ENCODE peak calls at places on chromosomes 16 and 17, in four cellular contexts. U, M, A and O are unnamed samples.

GRCh38 chr16:28098959-28099945 is 35.7 kb upstream of the GSG1L start:
- DNase-seq in U (no peak), M (no peak), A (no peak), O (no peak)

GRCh38 chr17:3917391-3917931 is 1.2 kb upstream of the P2RX1 start:
- DNase-seq in M (no peak), U (no peak), A (no peak), O (no peak)

GRCh38 chr16:56708821-56709685 is 20.9 kb upstream of the NUP93 start:
- DNase-seq in A (no peak), M (no peak), U (no peak), O (no peak)

GRCh38 chr16:86232496-86232895 is 277.8 kb upstream of the FOXF1 start:
- DNase-seq in M (no peak), U (no peak), A (no peak), O (no peak)

GRCh38 chr17:20218231-20218630 is 209.1 kb downstream of the SPECC1 start:
- DNase-seq in M (no peak), U (no peak), A (no peak), O (no peak)

GRCh38 chr17:70919241-70919640 is 749.9 kb downstream of the KCNJ2 start:
- DNase-seq in A (no peak), M (no peak), U (no peak), O (no peak)

GRCh38 chr16:81448154-81449131 is 3.8 kb downstream of the CMIP start:
- DNase-seq in A (no peak), M (no peak), U (no peak), O (no peak)

GRCh38 chr17:77640242-77640641 is 318.3 kb upstream of the TNRC6C start:
- DNase-seq in U (no peak), A (no peak), M (no peak), O (no peak)

GRCh38 chr17:41957058-41957868 is 9.3 kb upstream of the CNP start:
- DNase-seq in U (no peak), A (no peak), M (peak), O (no peak)

GRCh38 chr16:4544483-4544882 is 5.9 kb upstream of the CDIP1 start:
- DNase-seq in M (no peak), A (no peak), U (no peak), O (no peak)

GRCh38 chr17:79948406-79948917 is 87.2 kb downstream of the TBC1D16 start:
- DNase-seq in M (no peak), U (no peak), A (no peak), O (no peak)

GRCh38 chr17:83200746-83201145 is 121.3 kb downstream of the METRNL start:
- DNase-seq in M (no peak), A (no peak), U (no peak), O (no peak)

GRCh38 chr17:73798111-73798748 is 154.0 kb upstream of the SDK2 start:
- DNase-seq in U (no peak), M (no peak), A (no peak), O (no peak)

GRCh38 chr17:73286863-73287296 is 24.9 kb downstream of the CDC42EP4 start:
- DNase-seq in U (no peak), M (no peak), A (no peak), O (no peak)

GRCh38 chr16:89187337-89188063 is 12.8 kb downstream of the SLC22A31 start:
- DNase-seq in M (no peak), A (peak), U (no peak), O (no peak)

GRCh38 chr17:8057691-8058114 is 18.8 kb downstream of the ALOX15B start:
- DNase-seq in U (peak), A (peak), M (peak), O (peak)

GRCh38 chr17:83193336-83194188 is 114.2 kb downstream of the METRNL start:
- DNase-seq in M (no peak), A (no peak), U (no peak), O (no peak)

GRCh38 chr17:2796164-2797140 is at the start of gene RAP1GAP2:
- DNase-seq in U (peak), A (no peak), M (no peak), O (no peak)

GRCh38 chr17:79792984-79793923 is 3.6 kb downstream of the CBX8 start:
- DNase-seq in U (no peak), A (no peak), M (no peak), O (no peak)

GRCh38 chr16:4580245-4580644 is 24.1 kb downstream of the C16orf96 start:
- DNase-seq in M (no peak), A (no peak), U (no peak), O (no peak)

GRCh38 chr16:10976663-10977062 is 32.3 kb downstream of the CLEC16A start:
- DNase-seq in A (no peak), M (no peak), U (no peak), O (no peak)

GRCh38 chr17:336110-337021 is 16.2 kb downstream of the RPH3AL start:
- DNase-seq in A (no peak), M (no peak), U (no peak), O (no peak)

GRCh38 chr16:68370921-68371651 is 60.3 kb downstream of the PRMT7 start:
- DNase-seq in M (no peak), A (no peak), U (no peak), O (no peak)

GRCh38 chr17:57584050-57584551 is 161.0 kb downstream of the CCDC182 start:
- DNase-seq in M (no peak), A (no peak), U (no peak), O (no peak)

GRCh38 chr16:87323727-87324410 is 6.7 kb upstream of the C16orf95 start:
- DNase-seq in A (no peak), M (no peak), U (no peak), O (no peak)

GRCh38 chr17:1997587-1998425 is 27.3 kb downstream of the RTN4RL1 start:
- DNase-seq in A (no peak), U (no peak), M (no peak), O (no peak)

GRCh38 chr17:42928714-42929496 is 28.3 kb downstream of the G6PC1 start:
- DNase-seq in M (peak), A (peak), U (no peak), O (peak)

GRCh38 chr16:81711609-81712329 is 67.3 kb upstream of the PLCG2 start:
- DNase-seq in U (no peak), A (no peak), M (no peak), O (no peak)

GRCh38 chr16:23584186-23585076 is 11.7 kb downstream of the NDUFAB1 start:
- DNase-seq in U (no peak), A (no peak), M (no peak), O (no peak)

GRCh38 chr16:63385714-63386113 is 1349.5 kb upstream of the CDH8 start:
- DNase-seq in A (no peak), M (no peak), U (no peak), O (no peak)

GRCh38 chr17:13727441-13728171 is 125.9 kb upstream of the HS3ST3A1 start:
- DNase-seq in U (no peak), M (no peak), A (no peak), O (no peak)

GRCh38 chr16:70553645-70554044 is 30.0 kb downstream of the SF3B3 start:
- DNase-seq in U (no peak), M (no peak), A (no peak), O (no peak)

GRCh38 chr16:2771496-2772402 is 5.3 kb downstream of the ELOB start:
- DNase-seq in U (no peak), A (no peak), M (no peak), O (no peak)

GRCh38 chr16:2706611-2707311 is 13.3 kb downstream of the PRSS27 start:
- DNase-seq in A (no peak), M (no peak), U (no peak), O (no peak)

GRCh38 chr17:36545093-36545464 is 360 bp downstream of the GGNBP2 start:
- DNase-seq in U (no peak), A (no peak), M (no peak), O (no peak)

GRCh38 chr17:74601944-74602572 is 10.0 kb upstream of the CD300LD start:
- DNase-seq in U (no peak), M (peak), A (no peak), O (peak)

GRCh38 chr17:67575325-67575724 is 142.4 kb upstream of the NOL11 start:
- DNase-seq in U (no peak), A (no peak), M (no peak), O (peak)

GRCh38 chr17:65514082-65514481 is 47.4 kb downstream of the AXIN2 start:
- DNase-seq in M (no peak), A (no peak), U (no peak), O (no peak)

GRCh38 chr16:21628772-21629171 is 23.6 kb downstream of the IGSF6 start:
- DNase-seq in A (no peak), M (no peak), U (no peak), O (no peak)

GRCh38 chr16:29651950-29652349 is 11.1 kb upstream of the SPN start:
- DNase-seq in A (no peak), U (no peak), M (no peak), O (no peak)